ENCODE peak calls at places on chromosomes 4 and X, in ten cellular contexts. K is SW 1271, U is HT1080, Q is AG09309, P is foreskin fibroblast, W is glutamatergic neuron, F is SW480, M is left colon, I is nephron progenitor cell, Z is Ammon's horn. X is an unnamed sample.

GRCh38 chrX:115373308-115373707 is 83.8 kb downstream of the LUZP4 start:
- DNase-seq in K (no peak), U (no peak), Q (no peak), P (no peak), W (no peak), F (no peak), M (no peak), I (no peak), Z (no peak), X (no peak)

GRCh38 chrX:134688839-134689238 is 30.6 kb upstream of the PLAC1 start:
- DNase-seq in K (no peak), U (peak; percentile 91), Q (no peak), P (peak; percentile 38), W (no peak), F (peak; percentile 11), M (no peak), I (no peak), Z (no peak), X (no peak)

GRCh38 chr4:147787204-147787603 is 55.3 kb downstream of the ARHGAP10 start:
- DNase-seq in K (no peak), U (peak; percentile 52), Q (peak; percentile 45), P (peak; percentile 81), W (no peak), F (no peak), M (no peak), I (no peak), Z (peak; percentile 36), X (no peak)

GRCh38 chrX:153723351-153724251 is 586 bp downstream of the BCAP31 start:
- DNase-seq in K (peak; percentile 68), U (peak; percentile 50), Q (no peak), P (peak; percentile 63), W (peak; percentile 53), F (peak; percentile 59), M (peak; percentile 63), I (peak; percentile 60), Z (no peak), X (no peak)

GRCh38 chrX:154417157-154417556 is 5.8 kb downstream of the TAFAZZIN start:
- DNase-seq in K (no peak), U (no peak), Q (no peak), P (no peak), W (no peak), F (no peak), M (no peak), I (no peak), Z (no peak), X (no peak)

GRCh38 chrX:17355976-17356375 is 19.0 kb upstream of the NHS start:
- DNase-seq in K (no peak), U (peak; percentile 3), Q (no peak), P (no peak), W (no peak), F (no peak), M (no peak), I (no peak), Z (no peak), X (no peak)

GRCh38 chrX:155028192-155028591 is 1.5 kb downstream of the FUNDC2 start:
- DNase-seq in K (peak; percentile 2), U (no peak), Q (no peak), P (no peak), W (no peak), F (no peak), M (no peak), I (no peak), Z (no peak), X (no peak)

GRCh38 chr4:185318679-185319078 is 77.0 kb downstream of the LRP2BP start:
- DNase-seq in K (peak; percentile 2), U (peak; percentile 47), Q (no peak), P (peak; percentile 33), W (no peak), F (no peak), M (no peak), I (no peak), Z (no peak), X (no peak)

GRCh38 chrX:3129256-3129655 is 88.0 kb downstream of the ARSF start:
- DNase-seq in K (no peak), U (peak; percentile 40), Q (peak; percentile 34), P (peak; percentile 27), W (no peak), F (peak; percentile 14), M (no peak), I (no peak), Z (no peak), X (no peak)

GRCh38 chrX:151488677-151489076 is 74.8 kb upstream of the PASD1 start:
- DNase-seq in K (no peak), U (peak; percentile 25), Q (no peak), P (no peak), W (no peak), F (peak; percentile 11), M (no peak), I (no peak), Z (no peak), X (no peak)

GRCh38 chrX:56563231-56564116 is at the start of gene UBQLN2:
- DNase-seq in K (peak; percentile 35), U (peak; percentile 61), Q (peak; percentile 44), P (peak; percentile 88), W (peak; percentile 86), F (peak; percentile 76), M (peak; percentile 78), I (peak; percentile 77), Z (peak; percentile 86), X (peak; percentile 36)

GRCh38 chrX:17521871-17522693 is 147.1 kb downstream of the NHS start:
- DNase-seq in K (peak; percentile 3), U (peak; percentile 59), Q (no peak), P (peak; percentile 57), W (peak; percentile 60), F (peak; percentile 62), M (no peak), I (peak; percentile 40), Z (no peak), X (no peak)

GRCh38 chrX:149841929-149842328 is 39.1 kb upstream of the MAGEA8 start:
- DNase-seq in K (no peak), U (no peak), Q (no peak), P (no peak), W (no peak), F (no peak), M (no peak), I (no peak), Z (no peak), X (no peak)

GRCh38 chr4:47694322-47694721 is 143.5 kb downstream of the CORIN start:
- DNase-seq in K (no peak), U (no peak), Q (no peak), P (no peak), W (no peak), F (no peak), M (no peak), I (no peak), Z (no peak), X (no peak)

GRCh38 chr4:81031389-81032173 is 1.1 kb downstream of the BMP3 start:
- DNase-seq in K (no peak), U (no peak), Q (no peak), P (peak; percentile 17), W (peak; percentile 24), F (no peak), M (peak; percentile 34), I (peak; percentile 39), Z (no peak), X (no peak)

GRCh38 chr4:7297881-7298280 is 105.5 kb downstream of the SORCS2 start:
- DNase-seq in K (no peak), U (no peak), Q (no peak), P (no peak), W (no peak), F (no peak), M (no peak), I (no peak), Z (no peak), X (no peak)

GRCh38 chr4:4327652-4328121 is 37.6 kb downstream of the ZBTB49 start:
- DNase-seq in K (no peak), U (no peak), Q (no peak), P (peak; percentile 26), W (peak; percentile 58), F (no peak), M (no peak), I (peak; percentile 43), Z (no peak), X (no peak)

GRCh38 chr4:67871867-67872266 is 11.9 kb downstream of the TMPRSS11D start:
- DNase-seq in K (peak; percentile 25), U (peak; percentile 59), Q (peak; percentile 20), P (peak; percentile 69), W (no peak), F (peak; percentile 48), M (no peak), I (no peak), Z (peak; percentile 21), X (no peak)

GRCh38 chr4:75733369-75733768 is 9.0 kb downstream of the USO1 start:
- DNase-seq in K (no peak), U (no peak), Q (no peak), P (peak; percentile 59), W (no peak), F (no peak), M (no peak), I (no peak), Z (no peak), X (no peak)

GRCh38 chr4:149823770-149824221 is 8.2 kb upstream of the IQCM start:
- DNase-seq in K (peak; percentile 72), U (peak; percentile 76), Q (peak; percentile 71), P (peak; percentile 80), W (no peak), F (no peak), M (no peak), I (no peak), Z (peak; percentile 58), X (no peak)

GRCh38 chrX:23907496-23908218 is at the start of the genes APOO and CXorf58:
- DNase-seq in K (peak; percentile 87), U (peak; percentile 92), Q (no peak), P (peak; percentile 95), W (peak; percentile 87), F (peak; percentile 94), M (peak; percentile 90), I (peak; percentile 98), Z (peak; percentile 92), X (peak; percentile 85)

GRCh38 chr4:121555315-121556107 is 141.3 kb downstream of the ANXA5 start:
- DNase-seq in K (no peak), U (no peak), Q (no peak), P (peak; percentile 81), W (no peak), F (no peak), M (no peak), I (no peak), Z (no peak), X (no peak)

GRCh38 chr4:165711912-165712311 is 161.1 kb upstream of the TLL1 start:
- DNase-seq in K (no peak), U (no peak), Q (no peak), P (no peak), W (no peak), F (no peak), M (no peak), I (no peak), Z (no peak), X (no peak)

GRCh38 chr4:10104211-10104990 is 12.2 kb downstream of the WDR1 start:
- DNase-seq in K (no peak), U (no peak), Q (no peak), P (peak; percentile 63), W (no peak), F (no peak), M (no peak), I (no peak), Z (peak; percentile 67), X (no peak)

GRCh38 chr4:3257691-3258482 is 8.9 kb downstream of the MSANTD1 start:
- DNase-seq in K (no peak), U (peak; percentile 83), Q (peak; percentile 16), P (peak; percentile 76), W (no peak), F (no peak), M (peak; percentile 23), I (no peak), Z (no peak), X (no peak)

GRCh38 chrX:111353810-111354209 is 58.2 kb downstream of the DCX start:
- DNase-seq in K (no peak), U (no peak), Q (no peak), P (no peak), W (no peak), F (no peak), M (no peak), I (no peak), Z (no peak), X (no peak)

GRCh38 chr4:38950159-38950558 is 82.0 kb downstream of the TMEM156 start:
- DNase-seq in K (no peak), U (no peak), Q (no peak), P (no peak), W (no peak), F (no peak), M (no peak), I (no peak), Z (no peak), X (no peak)

GRCh38 chr4:133151301-133151680 is 2.2 kb downstream of the PCDH10 start:
- DNase-seq in K (no peak), U (no peak), Q (no peak), P (no peak), W (peak; percentile 45), F (no peak), M (no peak), I (peak; percentile 39), Z (peak; percentile 84), X (peak; percentile 31)

X was measured in hypothalamus.